ENCODE peak calls at places on chromosomes 11 and 22, in seven cellular contexts. I is HCT116, D is GM12878, R is K562, J is HepG2, C is SK-N-SH, G is H1. N is an unnamed sample.

GRCh38 chr11:84890706-84891105 is 736.4 kb downstream of the DLG2 start:
- DNase-seq in I (no peak), D (no peak), R (no peak), J (no peak), C (no peak), G (no peak), N (no peak)

GRCh38 chr11:61281581-61282250 is 13.4 kb downstream of the VWCE start:
- DNase-seq in I (peak; percentile 32), D (no peak), R (peak; percentile 99), J (no peak), C (peak; percentile 93), G (peak; percentile 96), N (peak; percentile 79)

GRCh38 chr22:39277135-39277607 is 32.4 kb upstream of the PDGFB start:
- DNase-seq in I (no peak), D (no peak), R (no peak), J (no peak), C (no peak), G (no peak), N (no peak)

GRCh38 chr11:122207921-122208764 is 92.1 kb upstream of the BLID start:
- DNase-seq in I (no peak), D (no peak), R (no peak), J (no peak), C (no peak), G (no peak), N (no peak)

GRCh38 chr11:113505541-113506375 is 30.6 kb upstream of the DRD2 start:
- DNase-seq in I (peak; percentile 22), D (no peak), R (no peak), J (peak; percentile 55), C (peak; percentile 33), G (no peak), N (no peak)

GRCh38 chr22:50186181-50186731 is 543 bp downstream of the TRABD start:
- DNase-seq in I (no peak), D (no peak), R (peak; percentile 56), J (no peak), C (peak; percentile 65), G (no peak), N (no peak)

GRCh38 chr11:94521684-94522083 is 9.4 kb downstream of the C11orf97 start:
- DNase-seq in I (no peak), D (no peak), R (peak; percentile 13), J (peak; percentile 16), C (no peak), G (no peak), N (peak; percentile 69)

GRCh38 chr22:45529966-45530575 is 27.4 kb downstream of the FBLN1 start:
- DNase-seq in I (no peak), D (no peak), R (no peak), J (no peak), C (peak; percentile 74), G (no peak), N (no peak)

GRCh38 chr11:47395225-47396048 is 13.0 kb upstream of the SLC39A13 start:
- DNase-seq in I (no peak), D (no peak), R (no peak), J (no peak), C (no peak), G (no peak), N (no peak)

GRCh38 chr11:122486793-122487495 is 168.6 kb upstream of the UBASH3B start:
- DNase-seq in I (peak; percentile 6), D (no peak), R (no peak), J (no peak), C (no peak), G (peak; percentile 81), N (no peak)

GRCh38 chr22:46122511-46122971 is 27.8 kb upstream of the PPARA start:
- DNase-seq in I (peak; percentile 8), D (no peak), R (peak; percentile 80), J (peak; percentile 37), C (peak; percentile 95), G (peak; percentile 90), N (peak; percentile 66)

GRCh38 chr11:113376156-113376555 is 11.4 kb upstream of the ANKK1 start:
- DNase-seq in I (no peak), D (no peak), R (no peak), J (no peak), C (no peak), G (no peak), N (no peak)

GRCh38 chr11:10991372-10991771 is 133.5 kb upstream of the ZBED5 start:
- DNase-seq in I (no peak), D (no peak), R (no peak), J (no peak), C (no peak), G (no peak), N (no peak)

GRCh38 chr11:68038718-68039525 is at the start of gene TCIRG1:
- DNase-seq in I (peak; percentile 49), D (peak; percentile 15), R (peak; percentile 90), J (peak; percentile 79), C (peak; percentile 67), G (peak; percentile 77), N (peak; percentile 95)

GRCh38 chr11:68036717-68037239 is 2.0 kb upstream of the TCIRG1 start:
- DNase-seq in I (no peak), D (no peak), R (no peak), J (no peak), C (no peak), G (no peak), N (no peak)

GRCh38 chr11:68039526-68040086 is 781 bp downstream of the TCIRG1 start:
- DNase-seq in I (no peak), D (no peak), R (no peak), J (peak; percentile 63), C (peak; percentile 51), G (peak; percentile 53), N (no peak)

GRCh38 chr11:68037481-68038225 is 1.2 kb upstream of the TCIRG1 start:
- DNase-seq in I (no peak), D (no peak), R (no peak), J (no peak), C (no peak), G (no peak), N (no peak)

GRCh38 chr11:68038226-68038717 is 553 bp upstream of the TCIRG1 start:
- DNase-seq in I (no peak), D (no peak), R (peak; percentile 60), J (peak; percentile 93), C (peak; percentile 66), G (no peak), N (peak; percentile 57)
- TF ChIP-seq JUND in I (no peak), D (no peak), R (no peak), J (peak; percentile 79), C (no peak), G (no peak), N (no peak)

GRCh38 chr22:36660510-36660840 is 43.1 kb downstream of the CACNG2 start:
- DNase-seq in I (no peak), D (no peak), R (no peak), J (no peak), C (no peak), G (no peak), N (no peak)

GRCh38 chr22:36662981-36663380 is 40.6 kb downstream of the CACNG2 start:
- DNase-seq in I (no peak), D (no peak), R (no peak), J (no peak), C (no peak), G (no peak), N (no peak)

GRCh38 chr22:36658900-36659299 is 44.7 kb downstream of the CACNG2 start:
- DNase-seq in I (no peak), D (no peak), R (no peak), J (no peak), C (no peak), G (no peak), N (no peak)

GRCh38 chr22:36659762-36660509 is 43.6 kb downstream of the CACNG2 start:
- DNase-seq in I (peak; percentile 91), D (no peak), R (peak; percentile 88), J (peak; percentile 91), C (peak; percentile 88), G (no peak), N (peak; percentile 35)

DNA sequence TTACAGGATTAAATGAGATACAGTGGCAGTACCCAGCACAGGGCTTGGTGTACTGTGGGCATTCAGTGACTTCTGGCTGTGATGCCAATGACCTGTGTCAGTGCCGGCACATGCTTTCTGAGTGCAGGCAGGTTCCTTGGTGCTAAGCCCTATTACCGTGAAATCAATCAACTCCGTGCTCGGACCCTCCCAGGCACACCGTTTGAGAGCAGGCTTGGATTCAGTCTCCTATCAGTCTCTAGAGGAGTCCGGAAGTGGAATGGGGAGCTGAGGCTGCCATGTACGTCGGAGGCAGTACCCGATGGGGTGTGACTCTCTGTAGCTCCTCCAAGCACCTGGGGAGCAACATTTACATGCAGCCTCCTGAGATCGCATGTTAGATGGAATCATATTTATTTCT is 42.6 kb downstream of the CACNG2 start:
- DNase-seq in I (no peak), D (no peak), R (no peak), J (no peak), C (no peak), G (no peak), N (no peak)
- TF ChIP-seq JUND in I (no peak), D (no peak), R (no peak), J (no peak), C (no peak), G (no peak), N (no peak)

GRCh38 chr11:124610295-124610694 is 933 bp upstream of the PANX3 start:
- DNase-seq in I (no peak), D (no peak), R (no peak), J (no peak), C (no peak), G (no peak), N (no peak)

GRCh38 chr11:124608146-124608545 is 3.1 kb upstream of the PANX3 start:
- DNase-seq in I (no peak), D (no peak), R (no peak), J (no peak), C (no peak), G (no peak), N (no peak)

GRCh38 chr11:124611016-124611571 is at the start of gene PANX3:
- DNase-seq in I (no peak), D (no peak), R (no peak), J (no peak), C (no peak), G (no peak), N (no peak)

GRCh38 chr11:124612045-124612444 is 817 bp downstream of the PANX3 start:
- DNase-seq in I (no peak), D (no peak), R (no peak), J (no peak), C (no peak), G (no peak), N (no peak)

GRCh38 chr11:124612567-124613245 is 1.5 kb downstream of the PANX3 start:
- DNase-seq in I (no peak), D (no peak), R (no peak), J (no peak), C (no peak), G (no peak), N (peak; percentile 40)
- TF ChIP-seq JUND in I (no peak), D (no peak), R (no peak), J (no peak), C (no peak), G (no peak), N (no peak)

GRCh38 chr11:33160587-33160986 is 693 bp downstream of the CSTF3 start:
- DNase-seq in I (no peak), D (no peak), R (no peak), J (no peak), C (no peak), G (no peak), N (no peak)

GRCh38 chr11:33161120-33162005 is at the start of gene CSTF3:
- DNase-seq in I (peak; percentile 97), D (peak; percentile 74), R (peak; percentile 95), J (peak; percentile 98), C (peak; percentile 93), G (peak; percentile 100), N (peak; percentile 85)

GRCh38 chr11:33157103-33158027 is 3.9 kb downstream of the CSTF3 start:
- DNase-seq in I (no peak), D (no peak), R (no peak), J (no peak), C (no peak), G (no peak), N (no peak)

GRCh38 chr11:33158596-33158995 is 2.7 kb downstream of the CSTF3 start:
- DNase-seq in I (no peak), D (no peak), R (no peak), J (no peak), C (no peak), G (no peak), N (peak; percentile 42)

GRCh38 chr11:33160147-33160546 is 1.1 kb downstream of the CSTF3 start:
- DNase-seq in I (no peak), D (no peak), R (no peak), J (peak; percentile 26), C (peak; percentile 32), G (no peak), N (peak; percentile 30)
- TF ChIP-seq JUND in I (no peak), D (no peak), R (no peak), J (no peak), C (no peak), G (no peak), N (no peak)